ENCODE peak calls at places on chromosome 3, in nine cellular contexts. C, L, Q, Y, B, N, H, J and U are unnamed samples.

GRCh38 chr3:111392911-111393351 is 149.1 kb upstream of the CD96 start:
- DNase-seq in H (no peak), L (no peak), N (no peak), J (no peak), Q (no peak), B (no peak), C (no peak), Y (no peak), U (peak)

GRCh38 chr3:129597087-129597791 is 9.2 kb downstream of the PLXND1 start:
- DNase-seq in C (no peak), Y (no peak), L (no peak), H (no peak), Q (no peak), N (no peak), B (no peak), J (no peak), U (no peak)

GRCh38 chr3:6542795-6543194 is 318.1 kb upstream of the GRM7 start:
- DNase-seq in J (no peak), C (no peak), H (no peak), N (no peak), Q (no peak), Y (no peak), L (no peak), B (no peak), U (no peak)

GRCh38 chr3:37347941-37348340 is 173.6 kb upstream of the LRRFIP2 start:
- DNase-seq in H (no peak), Y (no peak), L (no peak), Q (no peak), B (no peak), J (no peak), C (no peak), N (peak), U (no peak)

GRCh38 chr3:62604746-62605351 is 231.5 kb upstream of the FEZF2 start:
- DNase-seq in H (no peak), Y (no peak), B (no peak), C (no peak), J (no peak), Q (no peak), N (no peak), L (no peak), U (no peak)

GRCh38 chr3:49199900-49200281 is 28.5 kb downstream of the KLHDC8B start:
- DNase-seq in Y (no peak), L (no peak), H (no peak), Q (no peak), N (no peak), B (no peak), J (no peak), C (no peak), U (no peak)

GRCh38 chr3:71797455-71797854 is 12.5 kb upstream of the PROK2 start:
- DNase-seq in Q (no peak), L (no peak), Y (no peak), B (no peak), C (no peak), H (no peak), J (no peak), N (no peak), U (no peak)

GRCh38 chr3:11651900-11652299 is 8.2 kb upstream of the VGLL4 start:
- DNase-seq in L (no peak), J (peak), H (no peak), Y (no peak), B (no peak), C (no peak), Q (peak), N (peak), U (no peak)

GRCh38 chr3:9715127-9715526 is 11.5 kb downstream of the CPNE9 start:
- DNase-seq in C (no peak), Q (peak), J (no peak), H (no peak), Y (no peak), B (no peak), N (no peak), L (no peak), U (no peak)

GRCh38 chr3:126135398-126136076 is 44.8 kb downstream of the ALDH1L1 start:
- DNase-seq in L (no peak), Q (no peak), C (peak), J (no peak), H (no peak), B (peak), N (no peak), Y (peak), U (no peak)

GRCh38 chr3:156518726-156519125 is 36.2 kb downstream of the SSR3 start:
- DNase-seq in H (peak), N (peak), C (no peak), B (no peak), L (no peak), Y (no peak), Q (no peak), J (no peak), U (no peak)

GRCh38 chr3:74789111-74789510 is 174.7 kb upstream of the CNTN3 start:
- DNase-seq in Q (no peak), Y (no peak), C (no peak), L (peak), H (no peak), N (no peak), J (no peak), B (no peak), U (no peak)

DNA sequence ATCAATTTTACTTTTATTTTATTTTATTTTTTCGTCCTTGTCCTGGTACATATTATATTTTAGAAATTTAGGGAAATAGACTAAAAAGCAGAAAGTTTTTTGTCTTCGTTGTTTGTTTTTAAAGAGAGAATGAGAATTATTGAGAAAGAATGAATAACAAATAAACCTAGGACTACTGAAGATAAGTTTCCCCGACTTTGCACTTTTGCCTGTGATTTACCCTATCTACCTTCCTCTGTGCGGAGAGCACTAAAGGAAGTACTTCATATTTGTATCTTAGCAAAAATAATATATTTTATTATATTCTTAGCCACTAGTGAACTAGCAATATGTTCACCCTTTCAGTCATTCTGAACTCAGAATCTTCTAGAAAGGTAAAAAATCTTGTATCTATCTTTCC is 60.6 kb downstream of the ECT2 start:
- DNase-seq in C (no peak), L (no peak), N (no peak), B (no peak), Y (no peak), H (no peak), Q (no peak), J (no peak), U (no peak)
- H3K4me3 ChIP-seq in C (no peak), L (no peak), N (no peak), B (no peak), Y (no peak), H (no peak), Q (no peak), J (no peak), U (no peak)

GRCh38 chr3:46998852-46999515 is 19.5 kb downstream of the NBEAL2 start:
- DNase-seq in Q (no peak), B (no peak), L (no peak), H (no peak), Y (no peak), N (no peak), C (no peak), J (no peak), U (no peak)
- TF ChIP-seq CTCF in Q (no peak), B (no peak), L (no peak), H (peak), Y (no peak), N (no peak), C (no peak), J (no peak), U (no peak)

GRCh38 chr3:194056731-194057415 is 79.1 kb upstream of the HES1 start:
- DNase-seq in B (no peak), J (no peak), C (no peak), L (no peak), N (no peak), H (no peak), Q (no peak), Y (no peak), U (no peak)

GRCh38 chr3:194058189-194058571 is 77.8 kb upstream of the HES1 start:
- DNase-seq in N (no peak), J (peak), Q (peak), C (peak), H (no peak), Y (peak), B (peak), L (no peak), U (no peak)

GRCh38 chr3:194054540-194054939 is 81.4 kb upstream of the HES1 start:
- DNase-seq in N (no peak), L (no peak), Q (peak), C (no peak), B (no peak), H (no peak), Y (no peak), J (no peak), U (no peak)

GRCh38 chr3:194054941-194055340 is 81.0 kb upstream of the HES1 start:
- DNase-seq in Y (no peak), H (no peak), Q (no peak), L (no peak), C (no peak), B (no peak), J (no peak), N (no peak), U (no peak)

DNA sequence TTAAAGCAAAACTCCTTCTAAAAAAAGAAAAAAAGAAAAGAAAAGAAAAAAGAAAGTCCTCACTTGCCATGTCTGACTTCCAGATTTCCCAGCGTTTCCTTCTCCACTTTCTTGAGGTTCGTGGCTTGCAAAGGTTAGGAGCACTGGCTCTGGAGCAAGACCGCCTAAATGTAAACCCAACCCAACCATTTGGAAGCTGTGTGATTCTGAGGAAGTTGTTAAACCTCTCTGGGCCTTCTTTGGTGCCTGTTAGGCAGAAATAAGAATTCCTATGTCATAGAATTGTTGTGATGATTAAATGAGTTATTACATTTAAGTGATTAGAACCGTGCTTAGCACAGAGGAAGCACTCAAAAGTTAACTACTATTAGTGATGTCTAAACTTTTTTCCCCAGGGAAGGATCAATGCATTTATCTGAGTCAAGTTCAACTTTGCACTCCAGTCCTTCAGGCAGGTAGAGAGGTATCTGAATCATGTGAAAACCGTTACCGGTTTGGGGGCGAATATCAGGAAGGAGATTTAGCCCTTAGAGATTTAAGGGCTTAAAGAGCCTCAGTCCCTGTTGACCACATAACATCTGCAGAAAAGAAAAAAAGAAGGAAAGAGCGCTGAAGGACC is 78.3 kb upstream of the HES1 start:
- DNase-seq in N (no peak), Q (no peak), B (no peak), Y (no peak), J (no peak), L (no peak), C (no peak), H (no peak), U (no peak)
- H3K4me3 ChIP-seq in N (no peak), Q (peak), B (peak), Y (peak), J (peak), L (no peak), C (peak), H (peak), U (no peak)

DNA sequence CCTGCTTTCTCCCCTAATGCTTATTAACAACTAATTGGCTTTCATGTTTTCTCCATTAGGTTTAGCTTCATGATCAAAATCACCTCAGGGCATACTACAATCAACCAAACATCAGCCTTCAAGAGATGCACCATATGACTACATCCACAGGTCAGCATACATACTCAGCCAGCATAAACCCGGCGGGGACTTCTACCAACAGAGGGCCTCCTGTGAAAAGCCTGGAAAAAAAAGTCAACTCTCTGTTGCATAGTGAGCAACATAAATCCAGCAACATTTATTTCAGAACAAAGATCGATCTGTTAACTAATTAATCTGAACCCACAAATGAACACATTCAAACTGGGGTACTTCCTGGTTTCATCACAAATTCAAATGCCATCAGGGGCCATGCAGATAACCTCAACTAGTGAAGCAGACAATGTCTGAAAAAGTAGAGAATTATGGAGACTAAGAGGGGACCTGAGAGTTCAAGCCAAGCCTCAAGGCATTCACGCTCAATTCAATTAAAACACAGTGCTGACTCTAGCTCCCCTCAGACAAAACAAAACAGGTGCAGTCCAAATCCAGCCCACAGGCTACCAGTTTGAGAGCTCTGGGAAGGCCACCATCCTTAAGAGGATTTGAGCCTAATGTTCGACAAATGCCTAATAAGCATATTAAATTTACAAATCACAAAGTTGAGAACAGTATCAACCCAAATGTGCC is 124.5 kb downstream of the MAGI1 start:
- DNase-seq in N (peak), J (no peak), Y (no peak), C (no peak), Q (peak), H (no peak), L (no peak), B (no peak), U (no peak)
- TF ChIP-seq CTCF in N (peak), J (no peak), Y (no peak), C (no peak), Q (peak), H (no peak), L (peak), B (peak), U (peak)

GRCh38 chr3:181720281-181720680 is 8.6 kb downstream of the SOX2 start:
- DNase-seq in Q (no peak), C (no peak), J (no peak), N (no peak), L (no peak), H (no peak), B (no peak), Y (no peak), U (no peak)
- H3K4me3 ChIP-seq in Q (peak), C (no peak), J (no peak), N (no peak), L (no peak), H (peak), B (no peak), Y (no peak), U (no peak)

GRCh38 chr3:47799733-47800132 is 3.2 kb upstream of the DHX30 start:
- DNase-seq in L (no peak), N (no peak), H (no peak), Y (no peak), B (no peak), Q (peak), C (no peak), J (peak), U (no peak)
- TF ChIP-seq CTCF in L (peak), N (peak), H (no peak), Y (no peak), B (peak), Q (peak), C (peak), J (peak), U (peak)

GRCh38 chr3:100927775-100928174 is 65.4 kb downstream of the ABI3BP start:
- DNase-seq in B (no peak), N (no peak), C (no peak), H (no peak), Q (no peak), L (no peak), Y (no peak), J (no peak), U (no peak)

GRCh38 chr3:100932491-100932890 is 60.7 kb downstream of the ABI3BP start:
- DNase-seq in J (no peak), Y (no peak), N (no peak), C (no peak), H (no peak), Q (no peak), B (no peak), L (no peak), U (no peak)

GRCh38 chr3:100928638-100929428 is 64.4 kb downstream of the ABI3BP start:
- DNase-seq in L (no peak), N (no peak), J (no peak), H (peak), B (no peak), Q (no peak), C (no peak), Y (no peak), U (no peak)
- H3K4me3 ChIP-seq in L (no peak), N (no peak), J (no peak), H (no peak), B (no peak), Q (no peak), C (no peak), Y (no peak), U (no peak)

DNA sequence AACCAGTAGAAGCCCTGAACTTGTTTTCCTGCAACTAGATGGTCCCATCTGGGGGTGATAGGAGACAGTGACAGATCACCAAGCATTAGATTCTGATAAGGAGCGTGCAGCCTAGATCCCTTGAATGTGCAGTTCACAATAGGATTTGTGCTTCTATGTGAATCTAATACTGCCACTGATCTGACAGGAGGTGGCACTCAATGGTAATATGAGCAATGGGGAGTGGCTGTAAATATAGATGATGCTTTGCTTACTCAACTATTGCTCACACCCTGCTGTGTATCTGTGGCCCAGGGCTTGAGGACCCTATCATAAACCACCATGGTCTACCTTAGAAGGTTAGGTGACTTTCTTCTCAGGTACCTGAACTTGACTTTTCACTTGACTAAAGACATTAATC is 417.1 kb upstream of the ARHGEF26 start:
- DNase-seq in N (peak), L (no peak), C (no peak), Y (no peak), H (no peak), J (no peak), Q (no peak), B (no peak), U (no peak)
- TF ChIP-seq CTCF in N (peak), L (peak), C (no peak), Y (no peak), H (no peak), J (no peak), Q (no peak), B (peak), U (no peak)

DNA sequence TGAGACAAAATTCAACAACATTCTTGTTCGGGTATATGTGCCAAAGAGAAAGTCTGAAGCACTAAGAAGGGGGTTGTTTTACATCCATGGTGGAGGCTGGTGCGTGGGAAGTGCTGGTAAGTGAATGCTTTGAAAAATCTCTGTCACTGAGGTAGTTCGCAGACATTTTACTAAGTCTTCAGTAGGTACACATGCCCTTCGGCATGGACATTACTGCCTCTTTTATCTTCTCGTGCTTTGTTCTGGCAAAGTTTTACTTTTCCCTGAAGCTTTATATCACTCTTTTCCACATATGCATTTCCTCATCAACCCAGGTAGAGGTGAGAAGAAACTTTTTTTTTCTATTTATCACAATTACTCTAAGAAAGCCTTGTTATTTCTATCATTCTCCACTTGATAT is 3.6 kb downstream of the AADAC start:
- DNase-seq in B (no peak), H (no peak), Q (no peak), L (no peak), Y (no peak), J (no peak), C (no peak), N (no peak), U (no peak)
- H3K4me3 ChIP-seq in B (no peak), H (no peak), Q (no peak), L (no peak), Y (no peak), J (no peak), C (no peak), N (no peak), U (no peak)

DNA sequence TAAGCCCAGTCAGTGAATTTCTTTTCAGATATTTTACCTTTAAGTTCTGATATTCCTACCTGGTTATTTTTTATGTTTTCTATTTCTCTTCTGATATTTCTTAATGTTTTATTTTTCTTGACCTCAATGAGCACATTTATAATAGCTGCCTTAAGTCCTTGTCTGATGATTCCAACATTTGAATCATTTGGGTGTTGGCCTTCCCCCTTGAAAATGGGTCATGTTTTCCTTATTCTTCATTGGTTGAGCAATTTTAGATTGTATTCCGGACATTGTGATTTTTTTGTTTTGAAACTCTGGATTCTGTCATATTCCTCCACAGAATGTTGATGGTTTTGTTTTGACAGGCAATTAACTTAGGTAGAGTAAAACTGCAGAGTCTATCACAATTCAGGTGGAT is 9.7 kb upstream of the ACKR4 start:
- DNase-seq in Q (no peak), N (no peak), B (no peak), L (no peak), H (no peak), Y (no peak), C (no peak), J (no peak), U (no peak)
- TF ChIP-seq CTCF in Q (no peak), N (no peak), B (no peak), L (no peak), H (no peak), Y (no peak), C (no peak), J (no peak), U (no peak)